ENCODE peak calls at places on chromosomes 16 and 17, in five cellular contexts. X is head of caudate nucleus; F is activated CD4-positive, alpha-beta T cell treated with anti-CD3 and anti-CD28 coated beads for 36 hours; U is naive thymus-derived CD4-positive, alpha-beta T cell; Q is activated T-cell treated with anti-CD3 and anti-CD28 coated beads, Interleukin-2, amount 50 U/mL, for 48 hours. N is an unnamed sample.

GRCh38 chr17:76894842-76895241 is 26.6 kb downstream of the MGAT5B start:
- DNase-seq in X (no peak), F (no peak), U (no peak), Q (no peak), N (no peak)

GRCh38 chr16:67260426-67261063 is 11.8 kb downstream of the SLC9A5 start:
- DNase-seq in X (no peak), F (peak; percentile 67), U (no peak), Q (no peak), N (no peak)

GRCh38 chr16:53509906-53510703 is 7.1 kb upstream of the AKTIP start:
- DNase-seq in X (peak; percentile 37), F (peak; percentile 58), U (peak; percentile 49), Q (peak; percentile 60), N (peak; percentile 30)

GRCh38 chr17:16027708-16028584 is 28.3 kb downstream of the TTC19 start:
- DNase-seq in X (no peak), F (peak; percentile 80), U (no peak), Q (peak; percentile 57), N (peak; percentile 60)

GRCh38 chr17:27457731-27458523 is 1.7 kb downstream of the KSR1 start:
- DNase-seq in X (peak; percentile 25), F (no peak), U (no peak), Q (no peak), N (no peak)

GRCh38 chr16:75264999-75265910 is 13.8 kb upstream of the BCAR1 start:
- DNase-seq in X (no peak), F (peak; percentile 15), U (no peak), Q (no peak), N (no peak)

GRCh38 chr17:33328129-33328528 is 35.0 kb upstream of the ASIC2 start:
- DNase-seq in X (no peak), F (peak; percentile 16), U (no peak), Q (no peak), N (peak; percentile 24)

GRCh38 chr17:8707232-8707590 is 37.4 kb downstream of the CCDC42 start:
- DNase-seq in X (no peak), F (no peak), U (no peak), Q (no peak), N (no peak)

GRCh38 chr17:66354981-66355380 is 52.6 kb downstream of the PRKCA start:
- DNase-seq in X (no peak), F (no peak), U (no peak), Q (no peak), N (no peak)

GRCh38 chr17:75683467-75684041 is 16.4 kb downstream of the SAP30BP start:
- DNase-seq in X (no peak), F (no peak), U (no peak), Q (no peak), N (peak; percentile 41)

GRCh38 chr16:83928341-83929055 is 24.5 kb upstream of the OSGIN1 start:
- DNase-seq in X (no peak), F (no peak), U (no peak), Q (no peak), N (peak; percentile 17)

GRCh38 chr17:57935833-57936807 is 19.1 kb downstream of the CUEDC1 start:
- DNase-seq in X (peak; percentile 47), F (no peak), U (no peak), Q (no peak), N (peak; percentile 85)

GRCh38 chr17:39098474-39099090 is 52.9 kb downstream of the PLXDC1 start:
- DNase-seq in X (no peak), F (no peak), U (no peak), Q (peak; percentile 21), N (no peak)

GRCh38 chr16:59988591-59988990 is 1254.5 kb upstream of the GOT2 start:
- DNase-seq in X (no peak), F (no peak), U (no peak), Q (no peak), N (no peak)

GRCh38 chr16:80931985-80932720 is 74.5 kb downstream of the CMC2 start:
- DNase-seq in X (peak; percentile 20), F (peak; percentile 42), U (no peak), Q (peak; percentile 36), N (peak; percentile 65)

GRCh38 chr16:57204675-57205074 is 18.5 kb downstream of the RSPRY1 start:
- DNase-seq in X (no peak), F (peak; percentile 7), U (no peak), Q (no peak), N (no peak)

GRCh38 chr17:72150632-72151460 is 30.0 kb downstream of the SOX9 start:
- DNase-seq in X (no peak), F (no peak), U (no peak), Q (no peak), N (no peak)

GRCh38 chr17:43216762-43217613 is 5.3 kb downstream of the TMEM106A start:
- DNase-seq in X (no peak), F (no peak), U (no peak), Q (no peak), N (no peak)

GRCh38 chr17:18360518-18360917 is 2.8 kb downstream of the SHMT1 start:
- DNase-seq in X (no peak), F (no peak), U (no peak), Q (no peak), N (no peak)

GRCh38 chr17:12958786-12959185 is 59.0 kb downstream of the ELAC2 start:
- DNase-seq in X (peak; percentile 5), F (no peak), U (no peak), Q (no peak), N (peak; percentile 46)

GRCh38 chr17:56432443-56432842 is 161.1 kb upstream of the NOG start:
- DNase-seq in X (no peak), F (no peak), U (no peak), Q (no peak), N (no peak)

GRCh38 chr16:10992797-10993196 is 48.4 kb downstream of the CLEC16A start:
- DNase-seq in X (no peak), F (peak; percentile 75), U (no peak), Q (peak; percentile 71), N (peak; percentile 70)

GRCh38 chr17:18860161-18860972 is 2.4 kb downstream of the PRPSAP2 start:
- DNase-seq in X (no peak), F (peak; percentile 30), U (no peak), Q (peak; percentile 38), N (no peak)

GRCh38 chr17:81097943-81098308 is 63.0 kb downstream of the BAIAP2 start:
- DNase-seq in X (no peak), F (peak; percentile 47), U (no peak), Q (peak; percentile 52), N (peak; percentile 47)

GRCh38 chr17:77110006-77110374 is 30.8 kb upstream of the SEC14L1 start:
- DNase-seq in X (no peak), F (no peak), U (no peak), Q (no peak), N (peak; percentile 80)

GRCh38 chr16:57314161-57314785 is 29.8 kb upstream of the PLLP start:
- DNase-seq in X (no peak), F (peak; percentile 23), U (no peak), Q (no peak), N (no peak)

GRCh38 chr17:13597723-13598347 is 3.9 kb downstream of the HS3ST3A1 start:
- DNase-seq in X (no peak), F (peak; percentile 46), U (peak; percentile 39), Q (no peak), N (peak; percentile 65)

GRCh38 chr16:66741131-66741900 is 10.1 kb downstream of the DYNC1LI2 start:
- DNase-seq in X (peak; percentile 89), F (no peak), U (no peak), Q (no peak), N (peak; percentile 82)

GRCh38 chr17:21081967-21082366 is 39.2 kb upstream of the USP22 start:
- DNase-seq in X (no peak), F (no peak), U (no peak), Q (no peak), N (no peak)

GRCh38 chr16:17448640-17449638 is 21.8 kb downstream of the XYLT1 start:
- DNase-seq in X (no peak), F (peak; percentile 71), U (peak; percentile 23), Q (no peak), N (no peak)

GRCh38 chr17:38883592-38884526 is 14.0 kb downstream of the LASP1 start:
- DNase-seq in X (no peak), F (peak; percentile 45), U (no peak), Q (no peak), N (no peak)

GRCh38 chr16:30551781-30552180 is 6.4 kb downstream of the ZNF764 start:
- DNase-seq in X (no peak), F (peak; percentile 75), U (peak; percentile 74), Q (peak; percentile 72), N (no peak)